ENCODE peak calls at places on chromosomes 12 and 14, in six cellular contexts. One of them, this sample, is unnamed.

GRCh38 chr14:63705561-63706070 is 22.2 kb downstream of the SGPP1 start:
- DNase-seq in stimulated activated CD8-positive, alpha-beta memory T cell treated with anti-CD3 and anti-CD28 coated beads, Interleukin-12 subunit alpha, Interleukin-12 subunit beta, amount 100 ng/mL, for 4 hours: no peak
- DNase-seq in endothelial cell: no peak
- DNase-seq in fibroblast of the aortic adventitia: no peak
- DNase-seq in anterior cingulate cortex: no peak
- DNase-seq in brain microvascular endothelial cell: no peak
- DNase-seq in this sample: no peak

GRCh38 chr12:48445538-48445937 is 26.8 kb upstream of the ANP32D start:
- DNase-seq in stimulated activated CD8-positive, alpha-beta memory T cell treated with anti-CD3 and anti-CD28 coated beads, Interleukin-12 subunit alpha, Interleukin-12 subunit beta, amount 100 ng/mL, for 4 hours: no peak
- DNase-seq in brain microvascular endothelial cell: no peak
- DNase-seq in fibroblast of the aortic adventitia: no peak
- DNase-seq in anterior cingulate cortex: no peak
- DNase-seq in endothelial cell: no peak
- DNase-seq in this sample: no peak

GRCh38 chr14:97723834-97724770 is 926.9 kb downstream of the VRK1 start:
- DNase-seq in anterior cingulate cortex: no peak
- DNase-seq in fibroblast of the aortic adventitia: no peak
- DNase-seq in brain microvascular endothelial cell: no peak
- DNase-seq in endothelial cell: no peak
- DNase-seq in stimulated activated CD8-positive, alpha-beta memory T cell treated with anti-CD3 and anti-CD28 coated beads, Interleukin-12 subunit alpha, Interleukin-12 subunit beta, amount 100 ng/mL, for 4 hours: no peak
- DNase-seq in this sample: no peak

GRCh38 chr12:15966426-15966825 is 55.3 kb downstream of the DERA start:
- DNase-seq in brain microvascular endothelial cell: peak
- DNase-seq in stimulated activated CD8-positive, alpha-beta memory T cell treated with anti-CD3 and anti-CD28 coated beads, Interleukin-12 subunit alpha, Interleukin-12 subunit beta, amount 100 ng/mL, for 4 hours: no peak
- DNase-seq in endothelial cell: no peak
- DNase-seq in anterior cingulate cortex: no peak
- DNase-seq in fibroblast of the aortic adventitia: no peak
- DNase-seq in this sample: no peak

GRCh38 chr12:81863406-81863805 is 104.3 kb upstream of the PPFIA2 start:
- DNase-seq in brain microvascular endothelial cell: peak
- DNase-seq in endothelial cell: no peak
- DNase-seq in fibroblast of the aortic adventitia: no peak
- DNase-seq in stimulated activated CD8-positive, alpha-beta memory T cell treated with anti-CD3 and anti-CD28 coated beads, Interleukin-12 subunit alpha, Interleukin-12 subunit beta, amount 100 ng/mL, for 4 hours: no peak
- DNase-seq in anterior cingulate cortex: no peak
- DNase-seq in this sample: no peak

GRCh38 chr14:70585221-70585620 is 15.2 kb downstream of the MED6 start:
- DNase-seq in anterior cingulate cortex: no peak
- DNase-seq in stimulated activated CD8-positive, alpha-beta memory T cell treated with anti-CD3 and anti-CD28 coated beads, Interleukin-12 subunit alpha, Interleukin-12 subunit beta, amount 100 ng/mL, for 4 hours: no peak
- DNase-seq in brain microvascular endothelial cell: no peak
- DNase-seq in endothelial cell: no peak
- DNase-seq in fibroblast of the aortic adventitia: peak
- DNase-seq in this sample: no peak

GRCh38 chr12:27608890-27609289 is 84.9 kb downstream of the PPFIBP1 start:
- DNase-seq in stimulated activated CD8-positive, alpha-beta memory T cell treated with anti-CD3 and anti-CD28 coated beads, Interleukin-12 subunit alpha, Interleukin-12 subunit beta, amount 100 ng/mL, for 4 hours: no peak
- DNase-seq in anterior cingulate cortex: no peak
- DNase-seq in endothelial cell: no peak
- DNase-seq in brain microvascular endothelial cell: no peak
- DNase-seq in fibroblast of the aortic adventitia: no peak
- DNase-seq in this sample: no peak

GRCh38 chr14:75469606-75470237 is 41.9 kb downstream of the JDP2 start:
- DNase-seq in brain microvascular endothelial cell: no peak
- DNase-seq in anterior cingulate cortex: no peak
- DNase-seq in fibroblast of the aortic adventitia: no peak
- DNase-seq in endothelial cell: no peak
- DNase-seq in stimulated activated CD8-positive, alpha-beta memory T cell treated with anti-CD3 and anti-CD28 coated beads, Interleukin-12 subunit alpha, Interleukin-12 subunit beta, amount 100 ng/mL, for 4 hours: no peak
- DNase-seq in this sample: peak

GRCh38 chr14:69323266-69323966 is 63.5 kb downstream of the GALNT16 start:
- DNase-seq in anterior cingulate cortex: no peak
- DNase-seq in brain microvascular endothelial cell: no peak
- DNase-seq in stimulated activated CD8-positive, alpha-beta memory T cell treated with anti-CD3 and anti-CD28 coated beads, Interleukin-12 subunit alpha, Interleukin-12 subunit beta, amount 100 ng/mL, for 4 hours: no peak
- DNase-seq in fibroblast of the aortic adventitia: no peak
- DNase-seq in endothelial cell: no peak
- DNase-seq in this sample: no peak

GRCh38 chr14:54901380-54902142 is 1.1 kb downstream of the GCH1 start:
- DNase-seq in stimulated activated CD8-positive, alpha-beta memory T cell treated with anti-CD3 and anti-CD28 coated beads, Interleukin-12 subunit alpha, Interleukin-12 subunit beta, amount 100 ng/mL, for 4 hours: no peak
- DNase-seq in brain microvascular endothelial cell: no peak
- DNase-seq in fibroblast of the aortic adventitia: no peak
- DNase-seq in anterior cingulate cortex: no peak
- DNase-seq in endothelial cell: no peak
- DNase-seq in this sample: no peak

GRCh38 chr12:1815108-1815507 is 5.3 kb upstream of the LRTM2 start:
- DNase-seq in brain microvascular endothelial cell: no peak
- DNase-seq in stimulated activated CD8-positive, alpha-beta memory T cell treated with anti-CD3 and anti-CD28 coated beads, Interleukin-12 subunit alpha, Interleukin-12 subunit beta, amount 100 ng/mL, for 4 hours: no peak
- DNase-seq in endothelial cell: no peak
- DNase-seq in anterior cingulate cortex: no peak
- DNase-seq in fibroblast of the aortic adventitia: no peak
- DNase-seq in this sample: no peak

GRCh38 chr12:116955382-116956021 is 44.8 kb downstream of the FBXW8 start:
- DNase-seq in stimulated activated CD8-positive, alpha-beta memory T cell treated with anti-CD3 and anti-CD28 coated beads, Interleukin-12 subunit alpha, Interleukin-12 subunit beta, amount 100 ng/mL, for 4 hours: no peak
- DNase-seq in fibroblast of the aortic adventitia: peak
- DNase-seq in brain microvascular endothelial cell: no peak
- DNase-seq in endothelial cell: no peak
- DNase-seq in anterior cingulate cortex: no peak
- DNase-seq in this sample: peak

GRCh38 chr12:126362964-126363363 is 1297.7 kb downstream of the AACS start:
- DNase-seq in brain microvascular endothelial cell: no peak
- DNase-seq in stimulated activated CD8-positive, alpha-beta memory T cell treated with anti-CD3 and anti-CD28 coated beads, Interleukin-12 subunit alpha, Interleukin-12 subunit beta, amount 100 ng/mL, for 4 hours: no peak
- DNase-seq in fibroblast of the aortic adventitia: no peak
- DNase-seq in anterior cingulate cortex: no peak
- DNase-seq in endothelial cell: no peak
- DNase-seq in this sample: no peak

GRCh38 chr14:69667938-69668336 is 56.5 kb downstream of the SUSD6 start:
- DNase-seq in brain microvascular endothelial cell: no peak
- DNase-seq in endothelial cell: no peak
- DNase-seq in stimulated activated CD8-positive, alpha-beta memory T cell treated with anti-CD3 and anti-CD28 coated beads, Interleukin-12 subunit alpha, Interleukin-12 subunit beta, amount 100 ng/mL, for 4 hours: no peak
- DNase-seq in fibroblast of the aortic adventitia: no peak
- DNase-seq in anterior cingulate cortex: no peak
- DNase-seq in this sample: no peak

GRCh38 chr14:80996049-80996901 is 40.9 kb downstream of the TSHR start:
- DNase-seq in brain microvascular endothelial cell: peak
- DNase-seq in stimulated activated CD8-positive, alpha-beta memory T cell treated with anti-CD3 and anti-CD28 coated beads, Interleukin-12 subunit alpha, Interleukin-12 subunit beta, amount 100 ng/mL, for 4 hours: no peak
- DNase-seq in anterior cingulate cortex: no peak
- DNase-seq in endothelial cell: peak
- DNase-seq in fibroblast of the aortic adventitia: peak
- DNase-seq in this sample: peak

GRCh38 chr12:54527631-54527929 is 21.8 kb upstream of the PDE1B start:
- DNase-seq in endothelial cell: no peak
- DNase-seq in brain microvascular endothelial cell: no peak
- DNase-seq in fibroblast of the aortic adventitia: no peak
- DNase-seq in anterior cingulate cortex: no peak
- DNase-seq in stimulated activated CD8-positive, alpha-beta memory T cell treated with anti-CD3 and anti-CD28 coated beads, Interleukin-12 subunit alpha, Interleukin-12 subunit beta, amount 100 ng/mL, for 4 hours: no peak
- DNase-seq in this sample: no peak

GRCh38 chr14:99415496-99416281 is 65.0 kb downstream of the SETD3 start:
- DNase-seq in stimulated activated CD8-positive, alpha-beta memory T cell treated with anti-CD3 and anti-CD28 coated beads, Interleukin-12 subunit alpha, Interleukin-12 subunit beta, amount 100 ng/mL, for 4 hours: peak
- DNase-seq in brain microvascular endothelial cell: peak
- DNase-seq in anterior cingulate cortex: no peak
- DNase-seq in fibroblast of the aortic adventitia: peak
- DNase-seq in endothelial cell: peak
- DNase-seq in this sample: peak

GRCh38 chr12:90229771-90230170 is 521.1 kb upstream of the ATP2B1 start:
- DNase-seq in brain microvascular endothelial cell: peak
- DNase-seq in stimulated activated CD8-positive, alpha-beta memory T cell treated with anti-CD3 and anti-CD28 coated beads, Interleukin-12 subunit alpha, Interleukin-12 subunit beta, amount 100 ng/mL, for 4 hours: no peak
- DNase-seq in anterior cingulate cortex: no peak
- DNase-seq in endothelial cell: no peak
- DNase-seq in fibroblast of the aortic adventitia: peak
- DNase-seq in this sample: no peak

GRCh38 chr12:119804011-119804641 is 73.0 kb downstream of the CIT start:
- DNase-seq in stimulated activated CD8-positive, alpha-beta memory T cell treated with anti-CD3 and anti-CD28 coated beads, Interleukin-12 subunit alpha, Interleukin-12 subunit beta, amount 100 ng/mL, for 4 hours: no peak
- DNase-seq in brain microvascular endothelial cell: peak
- DNase-seq in fibroblast of the aortic adventitia: peak
- DNase-seq in anterior cingulate cortex: peak
- DNase-seq in endothelial cell: peak
- DNase-seq in this sample: no peak

GRCh38 chr14:67485501-67486095 is 2.9 kb downstream of the TMEM229B start:
- DNase-seq in endothelial cell: peak
- DNase-seq in anterior cingulate cortex: no peak
- DNase-seq in fibroblast of the aortic adventitia: no peak
- DNase-seq in brain microvascular endothelial cell: peak
- DNase-seq in stimulated activated CD8-positive, alpha-beta memory T cell treated with anti-CD3 and anti-CD28 coated beads, Interleukin-12 subunit alpha, Interleukin-12 subunit beta, amount 100 ng/mL, for 4 hours: no peak
- DNase-seq in this sample: no peak

GRCh38 chr12:124276337-124276736 is 18.6 kb upstream of the RFLNA start:
- DNase-seq in endothelial cell: no peak
- DNase-seq in brain microvascular endothelial cell: no peak
- DNase-seq in anterior cingulate cortex: no peak
- DNase-seq in stimulated activated CD8-positive, alpha-beta memory T cell treated with anti-CD3 and anti-CD28 coated beads, Interleukin-12 subunit alpha, Interleukin-12 subunit beta, amount 100 ng/mL, for 4 hours: no peak
- DNase-seq in fibroblast of the aortic adventitia: no peak
- DNase-seq in this sample: no peak

This sample was measured in LNCaP clone FGC.